ENCODE peak calls at places on chromosomes 4 and X, in four cellular contexts. U, Z, F and H are unnamed samples.

GRCh38 chrX:39897741-39898097 is 200.0 kb downstream of the BCOR start:
- DNase-seq in U (no peak), Z (no peak), F (no peak), H (no peak)

GRCh38 chr4:36399762-36400353 is 118.4 kb downstream of the DTHD1 start:
- DNase-seq in U (peak; percentile 2), Z (no peak), F (peak; percentile 6), H (no peak)

GRCh38 chr4:168218663-168219062 is 99.9 kb downstream of the DDX60 start:
- DNase-seq in U (no peak), Z (peak; percentile 89), F (peak; percentile 25), H (no peak)

GRCh38 chrX:119417842-119418241 is 18.7 kb downstream of the SLC25A43 start:
- DNase-seq in U (peak; percentile 21), Z (no peak), F (peak; percentile 24), H (no peak)

GRCh38 chr4:1716065-1716945 is 4.2 kb upstream of the SLBP start:
- DNase-seq in U (no peak), Z (no peak), F (no peak), H (peak; percentile 33)

GRCh38 chr4:67682266-67682665 is 18.7 kb downstream of the UBA6 start:
- DNase-seq in U (no peak), Z (no peak), F (no peak), H (no peak)

GRCh38 chr4:169115897-169116254 is 105.8 kb upstream of the CBR4 start:
- DNase-seq in U (no peak), Z (peak; percentile 99), F (peak; percentile 48), H (no peak)

GRCh38 chr4:11843927-11844326 is 415.2 kb upstream of the HS3ST1 start:
- DNase-seq in U (no peak), Z (no peak), F (no peak), H (no peak)

GRCh38 chrX:12758291-12758690 is 32.9 kb upstream of the PRPS2 start:
- DNase-seq in U (no peak), Z (no peak), F (no peak), H (no peak)

GRCh38 chr4:87235020-87235671 is 14.7 kb upstream of the KLHL8 start:
- DNase-seq in U (no peak), Z (peak; percentile 62), F (no peak), H (no peak)

GRCh38 chr4:74284074-74284473 is 24.2 kb upstream of the EPGN start:
- DNase-seq in U (no peak), Z (peak; percentile 47), F (peak; percentile 6), H (no peak)

GRCh38 chr4:19002170-19002569 is 980.6 kb upstream of the LCORL start:
- DNase-seq in U (no peak), Z (no peak), F (no peak), H (no peak)

GRCh38 chrX:31420711-31421151 is 348.9 kb upstream of the FTHL17 start:
- DNase-seq in U (no peak), Z (peak; percentile 10), F (no peak), H (no peak)

GRCh38 chr4:89509708-89510269 is 202.2 kb upstream of the GPRIN3 start:
- DNase-seq in U (no peak), Z (peak; percentile 84), F (no peak), H (no peak)

GRCh38 chr4:119124314-119124713 is 11.3 kb upstream of the MYOZ2 start:
- DNase-seq in U (no peak), Z (no peak), F (no peak), H (no peak)

GRCh38 chrX:150887906-150888465 is 10.5 kb downstream of the CD99L2 start:
- DNase-seq in U (no peak), Z (peak; percentile 45), F (peak; percentile 18), H (no peak)

DNA sequence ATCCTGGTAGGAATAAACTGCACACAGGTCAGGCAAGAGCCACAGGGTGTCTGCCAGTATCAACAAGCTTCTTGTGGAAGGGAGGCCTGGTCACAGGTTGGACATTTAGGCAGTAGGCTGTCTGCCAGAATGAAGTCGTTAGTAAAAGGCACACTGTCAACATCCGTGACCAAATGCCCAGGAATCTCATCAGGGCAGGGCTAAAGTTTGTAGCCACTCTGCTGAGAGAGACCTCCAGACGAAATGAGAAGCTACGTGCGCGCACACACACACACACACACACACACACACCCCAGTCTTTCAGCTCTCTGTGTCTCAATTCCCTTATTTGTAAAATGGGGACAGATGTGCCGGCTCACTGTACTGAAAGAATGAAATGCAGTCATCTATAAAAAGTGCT is 408.7 kb upstream of the ZFP42 start:
- DNase-seq in U (no peak), Z (no peak), F (no peak), H (no peak)
- TF ChIP-seq USF2 in U (no peak), Z (no peak), F (no peak), H (no peak)

DNA sequence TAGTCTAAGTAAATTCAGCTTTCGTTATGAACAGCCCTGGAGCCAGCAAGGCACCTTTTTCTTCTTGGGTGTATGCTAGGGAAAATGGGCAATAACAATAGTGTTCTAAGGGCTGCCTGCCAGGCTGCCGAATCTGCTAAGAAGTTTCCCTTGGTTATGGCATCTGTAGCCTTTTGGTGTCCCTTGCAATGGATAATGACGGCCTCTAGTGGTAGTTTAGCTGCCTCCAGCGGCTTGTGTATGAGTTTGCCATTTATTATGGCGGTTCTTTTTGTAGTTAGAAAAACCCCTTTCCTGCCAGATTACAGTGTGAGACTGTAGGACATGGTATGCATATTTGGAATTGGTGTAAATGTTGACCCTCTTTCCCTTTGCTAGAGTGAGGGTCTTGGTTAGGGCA is 78.9 kb upstream of the SPIN4 start:
- DNase-seq in U (no peak), Z (no peak), F (no peak), H (no peak)
- TF ChIP-seq USF2 in U (no peak), Z (no peak), F (no peak), H (no peak)

DNA sequence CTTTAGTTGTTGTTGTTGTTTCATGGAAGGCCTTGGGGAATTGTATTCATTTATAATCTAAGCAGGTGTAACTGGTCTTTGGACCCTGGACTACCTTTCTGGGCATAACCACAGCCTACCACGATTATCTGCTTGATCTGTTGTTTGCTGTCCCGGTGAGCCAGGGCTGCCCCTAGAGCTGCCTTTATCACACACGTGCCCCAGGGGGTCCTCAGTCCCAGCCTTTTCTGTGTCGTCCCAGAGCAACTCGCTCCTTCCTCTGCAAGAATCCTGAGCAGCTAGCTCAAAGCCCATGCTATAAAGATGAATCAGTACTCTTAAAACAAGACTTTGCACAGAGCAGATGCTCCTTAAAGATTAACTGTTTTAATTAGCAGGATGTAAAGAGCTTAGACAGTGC is 273.2 kb downstream of the EVC2 start:
- DNase-seq in U (no peak), Z (no peak), F (no peak), H (no peak)
- TF ChIP-seq USF2 in U (no peak), Z (no peak), F (no peak), H (no peak)

GRCh38 chr4:31187979-31188378 is 467.8 kb downstream of the PCDH7 start:
- DNase-seq in U (no peak), Z (no peak), F (no peak), H (no peak)
- TF ChIP-seq USF2 in U (no peak), Z (no peak), F (no peak), H (no peak)

DNA sequence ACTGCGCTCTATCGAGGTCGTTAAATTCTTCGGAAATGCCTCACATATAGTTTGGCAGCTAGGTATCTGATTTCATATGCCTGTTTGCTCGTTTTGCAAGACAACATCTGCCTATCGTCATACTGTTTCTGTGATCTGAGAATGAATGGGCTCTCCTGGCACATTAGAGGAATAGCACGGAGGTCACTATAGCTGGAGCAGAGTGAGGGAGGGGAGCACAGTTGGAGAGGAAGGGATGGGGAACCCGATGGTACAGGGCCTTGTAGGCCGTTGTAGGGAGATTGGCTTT is 552 bp downstream of the IKBKG start:
- DNase-seq in U (no peak), Z (peak; percentile 26), F (no peak), H (no peak)
- TF ChIP-seq USF2 in U (no peak), Z (no peak), F (no peak), H (no peak)

DNA sequence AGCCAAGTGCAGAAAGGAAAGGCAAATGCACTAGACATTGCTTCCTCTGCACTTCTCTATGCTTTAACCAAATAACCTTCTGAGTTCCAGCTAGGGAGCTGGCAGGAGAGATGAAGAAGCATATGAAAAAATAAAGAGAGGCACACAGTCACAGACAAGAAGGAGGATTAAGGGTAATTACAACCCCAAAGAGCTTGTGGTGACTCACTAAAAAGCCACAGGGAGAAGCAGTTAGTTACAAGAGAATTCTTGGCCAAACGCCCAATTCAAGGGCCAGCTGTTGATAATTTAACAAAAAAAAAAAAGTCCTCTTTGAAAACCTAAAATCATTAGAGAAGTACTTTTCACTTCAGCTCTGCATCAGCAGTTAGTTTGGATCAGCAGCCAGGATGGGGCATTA is 478.0 kb downstream of the KCNIP4 start:
- DNase-seq in U (no peak), Z (no peak), F (no peak), H (peak; percentile 14)
- TF ChIP-seq USF2 in U (no peak), Z (no peak), F (no peak), H (no peak)

GRCh38 chr4:156942991-156943390 is 28.6 kb downstream of the PDGFC start:
- DNase-seq in U (no peak), Z (no peak), F (no peak), H (no peak)

GRCh38 chr4:156945532-156945931 is 26.1 kb downstream of the PDGFC start:
- DNase-seq in U (no peak), Z (no peak), F (no peak), H (no peak)

GRCh38 chr4:156939801-156940200 is 31.8 kb downstream of the PDGFC start:
- DNase-seq in U (no peak), Z (no peak), F (no peak), H (no peak)

GRCh38 chr4:156939151-156939550 is 32.4 kb downstream of the PDGFC start:
- DNase-seq in U (no peak), Z (peak; percentile 39), F (no peak), H (no peak)

GRCh38 chr4:156941940-156942548 is 29.6 kb downstream of the PDGFC start:
- DNase-seq in U (peak; percentile 98), Z (peak; percentile 97), F (peak; percentile 78), H (no peak)
- TF ChIP-seq USF2 in U (no peak), Z (no peak), F (no peak), H (no peak)

GRCh38 chrX:70762285-70762684 is 146.2 kb downstream of the TEX11 start:
- DNase-seq in U (no peak), Z (no peak), F (peak; percentile 4), H (no peak)
- TF ChIP-seq USF2 in U (no peak), Z (no peak), F (no peak), H (no peak)

GRCh38 chr4:148441624-148441985 is 609 bp downstream of the NR3C2 start:
- DNase-seq in U (no peak), Z (no peak), F (no peak), H (peak; percentile 13)
- TF ChIP-seq USF2 in U (no peak), Z (no peak), F (no peak), H (no peak)